ENCODE peak calls at places on chromosome 22, in nine cellular contexts. G is GM12865, E is HCT116, M is GM10248, L is chondrocyte, Z is foreskin fibroblast, N is fibroblast of lung, F is body of pancreas, T is heart left ventricle. Q is an unnamed sample.

GRCh38 chr22:22886546-22886945 is 1.1 kb upstream of the IGLL5 start:
- DNase-seq in Z (no peak), E (no peak), L (no peak), N (no peak), F (no peak), M (no peak), T (no peak), G (no peak), Q (no peak)

GRCh38 chr22:17483670-17484372 is 79.5 kb upstream of the SLC25A18 start:
- DNase-seq in L (no peak), E (no peak), F (no peak), M (no peak), Z (no peak), N (no peak), T (peak), G (no peak), Q (no peak)

GRCh38 chr22:40403651-40404050 is 33.3 kb downstream of the SGSM3 start:
- DNase-seq in Z (no peak), N (no peak), G (no peak), E (no peak), M (no peak), L (no peak), T (no peak), F (no peak), Q (no peak)

GRCh38 chr22:37566329-37566837 is 6.1 kb downstream of the CDC42EP1 start:
- DNase-seq in M (peak), T (no peak), E (no peak), F (no peak), L (no peak), G (peak), Z (no peak), N (no peak), Q (no peak)

GRCh38 chr22:22062306-22062793 is 79.8 kb upstream of the TOP3B start:
- DNase-seq in E (no peak), F (no peak), L (no peak), G (no peak), M (no peak), Z (no peak), N (no peak), T (no peak), Q (no peak)

GRCh38 chr22:23690713-23691112 is at the start of gene RGL4:
- DNase-seq in T (no peak), F (no peak), L (peak), M (no peak), Z (no peak), E (no peak), G (no peak), N (no peak), Q (no peak)

GRCh38 chr22:18966748-18967147 is 30.7 kb upstream of the PRODH start:
- DNase-seq in M (no peak), F (no peak), G (no peak), N (peak), L (peak), T (no peak), E (no peak), Z (no peak), Q (no peak)

GRCh38 chr22:23212061-23213030 is 32.0 kb downstream of the BCR start:
- DNase-seq in N (no peak), L (no peak), F (no peak), T (no peak), E (no peak), Z (no peak), M (no peak), G (no peak), Q (no peak)

GRCh38 chr22:23501708-23502107 is 78.4 kb downstream of the IGLL1 start:
- DNase-seq in M (no peak), G (no peak), E (no peak), T (no peak), Z (no peak), N (no peak), L (peak), F (no peak), Q (no peak)

GRCh38 chr22:24445481-24446290 is 18.3 kb downstream of the ADORA2A start:
- DNase-seq in G (no peak), L (no peak), T (no peak), E (no peak), Z (no peak), F (no peak), M (no peak), N (no peak), Q (no peak)

GRCh38 chr22:41562461-41562860 is 1.7 kb downstream of the CSDC2 start:
- DNase-seq in E (no peak), N (no peak), L (no peak), F (no peak), M (no peak), G (no peak), T (no peak), Z (no peak), Q (no peak)
- TF ChIP-seq CTCF in E (no peak), N (no peak), L (no peak), F (no peak), M (no peak), G (no peak), T (no peak), Z (no peak), Q (no peak)

GRCh38 chr22:31241200-31241599 is 29.1 kb downstream of the LIMK2 start:
- DNase-seq in T (no peak), L (no peak), F (no peak), Z (peak), N (peak), M (no peak), G (no peak), E (no peak), Q (no peak)

GRCh38 chr22:31240011-31240410 is 27.9 kb downstream of the LIMK2 start:
- DNase-seq in N (peak), Z (peak), T (no peak), G (no peak), F (no peak), L (no peak), E (no peak), M (no peak), Q (no peak)

GRCh38 chr22:31244044-31244942 is 32.2 kb downstream of the LIMK2 start:
- DNase-seq in T (no peak), M (no peak), F (no peak), L (peak), E (peak), G (no peak), Z (peak), N (peak), Q (peak)

GRCh38 chr22:31243339-31244043 is 31.4 kb downstream of the LIMK2 start:
- DNase-seq in L (no peak), E (peak), T (no peak), F (no peak), G (no peak), Z (no peak), M (no peak), N (peak), Q (no peak)

DNA sequence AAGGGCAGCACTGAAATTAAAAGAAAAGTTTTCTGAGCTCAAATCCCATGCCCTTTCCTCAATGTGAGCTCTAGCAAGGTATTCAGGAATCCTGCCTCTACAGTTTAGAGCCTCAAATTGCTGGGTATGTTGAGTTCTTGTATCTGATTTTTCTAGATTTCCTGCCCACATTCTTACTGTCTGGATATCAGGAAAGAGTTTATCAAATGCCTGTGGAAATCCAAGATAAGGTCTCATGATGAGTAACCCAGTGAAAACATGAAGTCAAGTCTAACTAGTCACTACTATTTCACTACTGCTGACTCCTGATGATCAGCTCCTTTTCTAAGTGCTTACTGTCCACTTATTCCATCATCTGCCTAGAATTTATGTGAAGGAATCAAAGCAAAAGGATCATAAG is 29.8 kb downstream of the LIMK2 start:
- DNase-seq in T (no peak), Z (peak), E (no peak), F (no peak), G (no peak), M (no peak), L (no peak), N (peak), Q (no peak)
- TF ChIP-seq CTCF in T (no peak), Z (peak), E (no peak), F (peak), G (no peak), M (no peak), L (peak), N (no peak), Q (peak)

DNA sequence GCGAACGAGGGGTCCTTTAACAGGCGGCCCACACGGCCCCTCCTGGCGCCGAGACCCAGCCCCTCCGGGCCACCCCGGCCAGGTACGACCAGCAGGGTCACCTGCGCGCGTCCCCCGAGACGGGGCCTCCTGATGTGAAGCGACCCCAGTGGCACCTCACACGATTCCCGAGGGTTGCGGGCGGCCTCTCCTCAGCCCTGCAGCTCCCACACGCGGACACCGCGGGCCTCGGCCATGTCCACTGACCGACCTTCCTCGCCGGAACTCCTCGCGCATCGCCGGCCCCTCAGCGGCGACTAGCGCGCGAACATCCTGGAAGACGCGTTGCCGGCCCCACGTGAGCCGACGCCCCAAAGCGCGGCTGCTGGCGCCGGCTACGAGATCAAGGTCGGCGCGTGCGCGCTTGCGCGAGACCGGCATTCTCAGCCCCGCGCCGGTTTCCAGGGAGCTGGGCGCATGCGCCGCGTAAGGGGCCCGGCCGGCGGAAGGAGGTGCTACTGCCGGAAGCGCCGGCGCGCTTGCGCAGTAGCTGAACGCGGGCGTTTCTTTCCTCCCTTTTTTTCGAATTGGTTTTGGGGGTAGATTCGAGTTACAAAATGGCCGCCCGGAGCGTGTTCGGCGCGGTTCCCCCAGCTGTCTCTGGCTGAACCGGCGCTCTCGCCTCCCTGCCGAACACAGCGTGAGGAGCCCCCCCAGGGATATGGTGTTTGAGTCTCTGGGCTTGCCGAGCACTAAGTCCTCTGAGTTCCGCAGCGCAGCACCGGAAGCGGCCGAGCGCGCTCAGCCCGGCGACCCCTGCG is at the start of gene NUP50:
- DNase-seq in M (peak), E (peak), Z (peak), G (peak), F (peak), N (peak), L (peak), T (peak), Q (peak)
- TF ChIP-seq CTCF in M (peak), E (no peak), Z (no peak), G (no peak), F (no peak), N (no peak), L (peak), T (no peak), Q (no peak)

GRCh38 chr22:43079742-43080141 is 9.4 kb downstream of the TTLL1 start:
- DNase-seq in N (no peak), T (no peak), M (no peak), F (no peak), G (no peak), L (no peak), E (no peak), Z (no peak), Q (no peak)
- TF ChIP-seq CTCF in N (no peak), T (no peak), M (no peak), F (no peak), G (no peak), L (no peak), E (no peak), Z (no peak), Q (no peak)

DNA sequence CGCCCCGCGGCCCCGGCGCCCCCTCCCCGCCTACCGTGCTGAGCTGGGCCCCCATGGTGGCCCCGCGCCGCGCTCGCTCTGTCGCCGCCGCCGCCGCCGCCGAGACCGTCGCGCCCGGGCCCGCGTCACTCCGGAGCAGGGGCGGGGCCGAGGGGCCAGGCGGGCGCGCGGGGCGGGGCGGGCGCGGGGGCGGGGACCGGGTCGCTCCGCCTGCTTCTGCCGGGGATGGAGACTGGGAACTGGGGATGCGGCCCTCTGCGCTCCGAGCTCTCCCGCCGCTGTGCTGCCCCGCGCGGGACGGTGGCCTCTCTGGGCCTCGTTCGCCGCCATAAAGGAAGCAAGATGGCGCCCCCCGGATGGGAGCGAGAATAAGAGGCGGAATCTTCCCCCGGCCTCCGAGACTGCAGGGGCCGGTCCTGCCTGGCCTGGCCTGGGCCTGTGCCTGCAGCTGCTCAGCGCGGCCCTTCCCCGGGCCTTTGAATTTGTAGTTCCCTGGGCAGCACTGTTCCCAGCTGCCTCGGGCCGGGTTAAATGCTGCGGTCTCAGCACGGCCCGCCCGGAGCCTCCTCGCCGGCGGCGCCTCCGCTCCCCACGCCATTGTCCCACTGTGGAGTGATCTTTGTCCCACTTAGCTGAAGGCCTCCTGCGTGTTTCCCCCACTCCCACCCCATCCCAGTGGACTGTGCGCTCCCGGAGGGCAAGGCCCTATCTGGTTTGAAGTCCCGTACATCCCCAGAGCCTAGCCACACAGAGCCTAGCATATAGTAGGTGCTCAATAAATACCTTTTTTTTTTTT is at the start of gene CYB5R3:
- DNase-seq in L (no peak), E (peak), T (peak), N (peak), M (peak), Z (peak), F (peak), G (peak), Q (peak)
- TF ChIP-seq CTCF in L (peak), E (no peak), T (no peak), N (no peak), M (no peak), Z (no peak), F (no peak), G (no peak), Q (no peak)

GRCh38 chr22:49196046-49196511 is 631.6 kb downstream of the BRD1 start:
- DNase-seq in Z (no peak), T (no peak), N (no peak), E (no peak), L (no peak), M (no peak), G (no peak), F (no peak), Q (no peak)
- TF ChIP-seq CTCF in Z (no peak), T (no peak), N (no peak), E (no peak), L (no peak), M (no peak), G (no peak), F (no peak), Q (no peak)

GRCh38 chr22:28772633-28773460 is at the start of gene CCDC117:
- DNase-seq in L (peak), Z (peak), G (peak), F (peak), T (peak), N (peak), M (peak), E (peak), Q (peak)
- TF ChIP-seq CTCF in L (peak), Z (no peak), G (peak), F (peak), T (peak), N (no peak), M (peak), E (no peak), Q (no peak)

GRCh38 chr22:32123657-32124056 is 35.4 kb downstream of the C22orf42 start:
- DNase-seq in Z (no peak), N (no peak), M (no peak), F (no peak), T (no peak), G (no peak), L (no peak), E (no peak), Q (no peak)

GRCh38 chr22:32120603-32121002 is 38.5 kb downstream of the C22orf42 start:
- DNase-seq in L (no peak), G (no peak), E (no peak), Z (no peak), N (no peak), T (no peak), F (no peak), M (no peak), Q (no peak)

GRCh38 chr22:32119568-32120235 is 39.4 kb downstream of the C22orf42 start:
- DNase-seq in L (no peak), E (no peak), G (no peak), T (no peak), F (no peak), M (no peak), Z (no peak), N (no peak), Q (no peak)

GRCh38 chr22:32127904-32128303 is 31.2 kb downstream of the C22orf42 start:
- DNase-seq in E (no peak), M (no peak), Z (no peak), G (no peak), F (no peak), N (no peak), T (no peak), L (no peak), Q (no peak)

GRCh38 chr22:32122899-32123298 is 36.2 kb downstream of the C22orf42 start:
- DNase-seq in M (no peak), F (no peak), L (no peak), E (no peak), G (no peak), N (no peak), Z (no peak), T (no peak), Q (no peak)
- TF ChIP-seq CTCF in M (no peak), F (no peak), L (no peak), E (no peak), G (no peak), N (no peak), Z (no peak), T (no peak), Q (no peak)

DNA sequence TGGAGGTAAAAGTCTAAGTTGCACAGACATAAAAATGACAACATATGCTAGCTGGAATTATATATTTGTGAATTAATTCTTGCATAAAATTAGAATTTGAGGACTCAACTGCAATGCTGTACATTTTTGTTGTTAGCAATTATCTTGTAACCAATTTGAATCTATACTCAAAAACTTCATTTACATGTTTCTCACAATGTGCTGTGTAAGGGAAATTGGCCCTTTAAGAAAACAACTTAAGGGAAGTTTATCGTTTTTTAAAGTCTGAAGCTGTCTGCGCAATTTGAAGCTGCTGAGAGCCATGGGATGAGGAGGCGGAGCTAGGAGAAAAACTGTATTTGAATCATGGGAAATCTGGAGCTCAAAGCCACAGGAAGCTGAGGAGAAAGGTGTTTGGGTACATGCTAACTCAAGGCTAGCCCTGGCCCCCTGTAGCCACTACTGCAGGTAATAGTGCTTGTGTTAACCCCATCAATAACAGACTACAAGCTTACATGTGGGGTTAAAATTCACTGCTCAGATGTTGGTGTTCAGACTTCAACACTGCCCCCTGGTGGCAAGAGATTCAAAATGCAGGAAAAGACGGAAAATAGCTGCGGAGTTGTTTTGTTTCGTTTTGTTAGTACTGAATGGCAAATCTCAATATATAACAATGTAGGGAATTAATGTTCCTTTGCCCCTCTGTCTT is 126.1 kb downstream of the BRD1 start:
- DNase-seq in E (no peak), N (no peak), Z (no peak), L (no peak), G (no peak), T (no peak), M (no peak), F (no peak), Q (no peak)
- TF ChIP-seq CTCF in E (no peak), N (peak), Z (peak), L (peak), G (peak), T (peak), M (peak), F (no peak), Q (peak)